ENCODE peak calls at places on chromosomes 16 and 17, in ten cellular contexts. C is neural progenitor cell; W is transverse colon; M is MM.1S; L is OCI-LY7; N is Peyer's patch; O is endodermal cell; K is heart left ventricle; A is breast epithelium; G is CD8-positive, alpha-beta T cell. B is an unnamed sample.

GRCh38 chr16:17803625-17804410 is 333.1 kb upstream of the XYLT1 start:
- DNase-seq in L (no peak), M (no peak), G (no peak), A (no peak), N (no peak), K (no peak), O (no peak), W (no peak), C (no peak), B (no peak)

GRCh38 chr17:4074831-4075495 is 67.9 kb downstream of the ZZEF1 start:
- DNase-seq in N (no peak), M (peak; percentile 73), L (peak; percentile 62), G (no peak), O (peak; percentile 62), K (no peak), A (no peak), C (peak; percentile 44), W (no peak), B (no peak)

GRCh38 chr17:14061666-14062560 is 7.4 kb upstream of the COX10 start:
- DNase-seq in K (peak; percentile 41), A (no peak), O (no peak), M (no peak), N (no peak), W (no peak), G (no peak), L (no peak), C (no peak), B (no peak)

GRCh38 chr17:83030432-83030831 is 49.0 kb upstream of the METRNL start:
- DNase-seq in O (peak; percentile 39), C (no peak), M (no peak), G (no peak), N (no peak), W (no peak), A (no peak), K (no peak), L (no peak), B (no peak)

GRCh38 chr17:32610943-32611342 is 124.2 kb downstream of the CDK5R1 start:
- DNase-seq in N (no peak), C (no peak), K (no peak), L (no peak), A (no peak), M (no peak), W (no peak), O (no peak), G (no peak), B (no peak)

GRCh38 chr17:8718001-8718563 is 26.6 kb downstream of the CCDC42 start:
- DNase-seq in C (no peak), A (no peak), W (no peak), O (no peak), K (no peak), N (no peak), L (no peak), G (no peak), M (no peak), B (peak; percentile 53)

GRCh38 chr17:66715745-66716156 is 119.2 kb upstream of the CACNG5 start:
- DNase-seq in C (peak; percentile 82), O (peak; percentile 75), G (no peak), L (peak; percentile 81), A (no peak), N (no peak), M (peak; percentile 69), W (no peak), K (no peak), B (no peak)

GRCh38 chr17:77322534-77323412 is 182.0 kb downstream of the SEC14L1 start:
- DNase-seq in M (no peak), A (peak; percentile 68), L (peak; percentile 91), O (peak; percentile 91), G (no peak), K (peak; percentile 91), N (peak; percentile 87), W (peak; percentile 72), C (peak; percentile 23), B (peak; percentile 82)

GRCh38 chr16:16138034-16138635 is 85.2 kb downstream of the ABCC6 start:
- DNase-seq in K (no peak), A (no peak), M (no peak), N (no peak), G (no peak), C (no peak), O (no peak), W (no peak), L (no peak), B (no peak)

GRCh38 chr16:4780235-4780634 is 7.9 kb downstream of the SEPTIN12 start:
- DNase-seq in G (no peak), C (no peak), M (no peak), N (no peak), A (no peak), W (no peak), O (no peak), K (no peak), L (no peak), B (no peak)

GRCh38 chr16:77300232-77300631 is 101.0 kb downstream of the SYCE1L start:
- DNase-seq in M (no peak), G (no peak), A (no peak), W (no peak), O (no peak), L (no peak), C (no peak), K (no peak), N (no peak), B (no peak)

GRCh38 chr16:75095637-75096036 is 20.9 kb downstream of the LDHD start:
- DNase-seq in N (no peak), M (no peak), L (no peak), W (no peak), A (no peak), G (no peak), K (no peak), O (no peak), C (no peak), B (no peak)

GRCh38 chr17:79316805-79317204 is 242.2 kb downstream of the ENGASE start:
- DNase-seq in G (no peak), C (no peak), M (no peak), N (no peak), A (no peak), W (no peak), O (no peak), K (no peak), L (no peak), B (no peak)
- TF ChIP-seq CTCF in G (no peak), C (no peak), M (no peak), N (no peak), A (no peak), W (no peak), O (no peak), K (no peak), L (no peak), B (no peak)

DNA sequence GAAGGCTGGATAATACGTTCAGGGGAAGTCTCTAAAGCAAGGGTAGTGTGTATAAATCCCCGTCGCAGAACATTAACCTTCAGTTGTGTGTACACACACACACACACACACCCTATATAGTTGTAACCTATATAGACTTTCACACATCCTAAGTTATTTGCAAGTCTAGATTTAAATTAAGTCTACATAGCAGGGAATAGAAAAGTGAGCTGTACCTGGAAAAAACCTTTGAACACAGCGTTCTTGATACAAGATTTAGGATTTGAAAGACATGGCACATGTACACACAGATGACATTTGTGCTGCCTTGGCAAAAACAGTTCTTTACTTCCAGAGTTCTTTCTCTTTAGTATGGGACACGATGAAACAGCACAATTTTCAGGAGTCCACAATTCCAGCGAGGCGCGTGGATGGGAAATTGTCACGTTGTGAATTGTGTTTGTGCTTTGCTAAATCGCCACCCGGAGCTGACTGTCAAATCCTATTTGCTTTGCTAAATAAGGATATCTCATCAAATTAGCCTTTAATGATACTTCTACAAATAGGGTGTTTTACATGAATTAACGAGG is 233.9 kb downstream of the MRTFB start:
- DNase-seq in G (no peak), A (no peak), C (no peak), K (no peak), L (no peak), M (no peak), O (no peak), N (no peak), W (no peak), B (no peak)
- H3K4me1 ChIP-seq in G (peaks cover 45% of the 10 kb centered on the region), A (no peaks in the 10 kb centered on the region), C (peaks cover 36% of the 10 kb centered on the region), K (peaks cover 26% of the 10 kb centered on the region), L (peaks cover 65% of the 10 kb centered on the region), M (no peaks in the 10 kb centered on the region), O (peaks cover 20% of the 10 kb centered on the region), N (no peaks in the 10 kb centered on the region), W (peaks cover 10% of the 10 kb centered on the region), B (no peaks in the 10 kb centered on the region)

GRCh38 chr17:72661945-72662826 is 430.3 kb downstream of the SLC39A11 start:
- DNase-seq in A (no peak), N (no peak), L (no peak), C (no peak), W (no peak), M (no peak), K (no peak), G (no peak), O (no peak), B (no peak)

GRCh38 chr17:72658675-72659074 is 433.8 kb downstream of the SLC39A11 start:
- DNase-seq in L (no peak), W (no peak), K (peak; percentile 39), A (no peak), N (no peak), G (no peak), M (no peak), O (no peak), C (no peak), B (no peak)

GRCh38 chr17:72661093-72661944 is 431.2 kb downstream of the SLC39A11 start:
- DNase-seq in N (no peak), C (no peak), L (no peak), G (no peak), K (no peak), A (no peak), M (no peak), O (peak; percentile 91), W (no peak), B (no peak)

GRCh38 chr17:72659811-72660210 is 432.7 kb downstream of the SLC39A11 start:
- DNase-seq in L (no peak), W (no peak), A (no peak), K (no peak), C (no peak), N (no peak), O (peak; percentile 91), M (no peak), G (no peak), B (no peak)

DNA sequence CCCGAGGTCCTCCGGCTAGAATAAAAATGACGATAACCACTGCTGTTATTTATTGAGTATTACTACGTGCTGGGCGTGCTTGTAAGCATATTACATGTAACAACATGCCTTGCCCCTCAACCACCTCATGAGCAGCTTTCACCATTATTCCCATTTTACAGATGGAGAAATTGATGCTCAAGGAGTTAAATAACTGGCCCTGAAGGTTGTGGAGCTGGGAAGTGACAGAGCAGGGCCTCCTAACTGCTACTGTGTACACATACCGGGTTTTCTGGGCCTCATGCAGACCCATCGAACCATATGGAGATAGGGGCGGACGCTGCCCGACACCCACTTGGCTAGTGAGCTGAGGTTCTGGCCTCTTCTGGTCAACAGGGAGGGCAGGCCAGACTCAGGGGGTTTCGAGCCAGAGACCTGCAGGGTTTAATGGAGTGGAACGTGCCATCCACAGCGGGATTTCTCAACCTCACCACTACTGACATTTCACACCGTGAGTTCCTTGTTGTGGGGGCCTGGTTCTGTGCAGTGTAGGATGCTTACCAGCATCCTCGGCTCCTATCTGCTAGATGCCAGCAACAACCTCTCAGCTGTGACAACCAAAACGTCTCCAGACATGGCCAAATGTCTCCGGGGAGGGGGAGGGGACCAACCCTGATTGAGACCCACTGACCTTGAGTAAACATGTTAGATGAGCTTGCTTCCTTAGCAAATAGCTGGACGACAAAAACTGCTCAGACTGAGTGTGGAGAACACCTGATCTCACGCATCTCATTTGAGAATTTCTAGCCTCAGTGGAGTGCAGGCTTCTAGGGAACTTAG is 432.0 kb downstream of the SLC39A11 start:
- DNase-seq in C (no peak), N (no peak), W (no peak), O (peak; percentile 74), L (no peak), K (no peak), G (no peak), A (no peak), M (no peak), B (no peak)
- H3K4me3 ChIP-seq in C (no peak overlapping the region), N (no peak overlapping the region), W (no peak overlapping the region), O (no peak overlapping the region), L (no peak overlapping the region), K (no peak overlapping the region), G (no peak overlapping the region), A (no peak overlapping the region), M (no peak overlapping the region), B (no peak overlapping the region)

GRCh38 chr16:87392823-87393679 is 915 bp downstream of the MAP1LC3B start:
- DNase-seq in M (peak; percentile 19), W (peak; percentile 64), C (peak; percentile 68), N (peak; percentile 73), L (peak; percentile 60), K (peak; percentile 55), O (peak; percentile 81), G (peak; percentile 51), A (peak; percentile 56), B (peak; percentile 82)
- TF ChIP-seq CTCF in M (no peak), W (no peak), C (peak; percentile 41), N (peak; percentile 27), L (peak; percentile 30), K (peak; percentile 65), O (peak; percentile 17), G (no peak), A (no peak), B (peak; percentile 35)

B was measured in upper lobe of right lung.